ENCODE peak calls at places on chromosome 15, in seven cellular contexts. Z is suprapubic skin, F is stomach, W is K562, U is GM12878, L is transverse colon, O is HepG2. S is an unnamed sample.
A peak's percentile ranks its signal among the peaks of the same experiment; 100 is the strongest.

GRCh38 chr15:99605490-99605931 is 39.7 kb downstream of the MEF2A start:
- DNase-seq in O (no peak), W (no peak), U (no peak), F (no peak), L (no peak), Z (no peak), S (no peak)

GRCh38 chr15:58378241-58379085 is 53.3 kb upstream of the LIPC start:
- DNase-seq in Z (no peak), W (no peak), F (no peak), U (no peak), L (no peak), O (no peak), S (no peak)

GRCh38 chr15:58010983-58011382 is 54.5 kb downstream of the ALDH1A2 start:
- DNase-seq in W (no peak), L (no peak), F (no peak), Z (no peak), U (no peak), O (no peak), S (no peak)

GRCh38 chr15:77622212-77622941 is 10.3 kb downstream of the LINGO1 start:
- DNase-seq in O (no peak), U (no peak), Z (no peak), L (no peak), F (no peak), W (peak; percentile 70), S (no peak)

GRCh38 chr15:69997701-69998273 is 99.9 kb downstream of the TLE3 start:
- DNase-seq in U (no peak), O (no peak), F (peak; percentile 57), Z (no peak), W (no peak), L (peak; percentile 84), S (peak; percentile 86)

GRCh38 chr15:61159901-61160300 is 69.2 kb downstream of the RORA start:
- DNase-seq in U (no peak), F (no peak), W (no peak), Z (no peak), L (no peak), O (no peak), S (no peak)

GRCh38 chr15:45454825-45455224 is 67.7 kb downstream of the SLC30A4 start:
- DNase-seq in U (peak; percentile 45), W (no peak), O (no peak), L (peak; percentile 80), Z (peak; percentile 67), F (peak; percentile 86), S (peak; percentile 92)

GRCh38 chr15:23497710-23498111 is 50.7 kb upstream of the GOLGA6L2 start:
- DNase-seq in F (no peak), Z (no peak), U (no peak), W (peak; percentile 15), O (no peak), L (no peak), S (no peak)

GRCh38 chr15:93109370-93110105 is 20.5 kb upstream of the RGMA start:
- DNase-seq in Z (no peak), O (no peak), F (no peak), U (no peak), W (no peak), L (no peak), S (no peak)

GRCh38 chr15:37425541-37425940 is 325.2 kb upstream of the MEIS2 start:
- DNase-seq in W (no peak), U (no peak), L (no peak), O (no peak), Z (no peak), F (no peak), S (no peak)

GRCh38 chr15:31226011-31226410 is 100.6 kb upstream of the KLF13 start:
- DNase-seq in F (no peak), Z (no peak), U (no peak), L (no peak), O (no peak), W (no peak), S (no peak)

GRCh38 chr15:50681467-50681866 is 5.1 kb downstream of the TRPM7 start:
- DNase-seq in Z (no peak), F (no peak), W (no peak), L (no peak), U (no peak), O (no peak), S (no peak)

GRCh38 chr15:65512807-65513416 is 4.6 kb downstream of the DPP8 start:
- DNase-seq in U (no peak), Z (no peak), W (no peak), O (no peak), L (no peak), F (no peak), S (no peak)

GRCh38 chr15:31328425-31328998 is 1.9 kb downstream of the KLF13 start:
- DNase-seq in F (no peak), W (peak; percentile 65), L (no peak), O (no peak), Z (no peak), U (no peak), S (no peak)

GRCh38 chr15:47203993-47204392 is 513.3 kb upstream of the SEMA6D start:
- DNase-seq in L (no peak), Z (no peak), O (no peak), F (no peak), U (no peak), W (no peak), S (no peak)

DNA sequence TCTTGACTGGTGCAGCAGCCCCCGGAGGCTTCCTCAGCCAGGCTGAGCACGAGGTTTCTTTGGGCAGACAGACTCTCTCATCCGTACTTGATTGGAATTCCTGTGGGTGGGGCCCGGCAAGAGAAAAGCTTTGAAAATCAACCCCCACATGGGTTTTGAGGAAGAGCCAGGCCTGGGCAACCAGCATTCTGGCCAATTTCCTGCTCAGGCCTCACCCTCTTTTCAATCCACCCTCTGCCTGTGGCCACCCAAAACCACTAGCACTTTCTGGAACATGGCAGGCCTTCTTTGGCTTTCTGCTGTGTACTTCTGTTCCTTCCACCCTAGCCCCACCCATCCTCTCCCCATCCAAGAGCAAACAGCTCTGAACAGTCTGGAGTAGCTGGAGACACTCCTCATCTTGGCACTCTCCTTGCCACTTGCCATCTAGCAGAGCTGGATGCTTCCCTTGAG is 5.9 kb downstream of the MYO5C start:
- DNase-seq in W (no peak), Z (no peak), O (no peak), F (peak; percentile 66), L (peak; percentile 68), U (no peak), S (peak; percentile 54)
- TF ChIP-seq POLR2AphosphoS5 in W (no peak), Z (no peak), O (no peak), F (no peak), L (no peak), U (no peak), S (peak; percentile 24)

DNA sequence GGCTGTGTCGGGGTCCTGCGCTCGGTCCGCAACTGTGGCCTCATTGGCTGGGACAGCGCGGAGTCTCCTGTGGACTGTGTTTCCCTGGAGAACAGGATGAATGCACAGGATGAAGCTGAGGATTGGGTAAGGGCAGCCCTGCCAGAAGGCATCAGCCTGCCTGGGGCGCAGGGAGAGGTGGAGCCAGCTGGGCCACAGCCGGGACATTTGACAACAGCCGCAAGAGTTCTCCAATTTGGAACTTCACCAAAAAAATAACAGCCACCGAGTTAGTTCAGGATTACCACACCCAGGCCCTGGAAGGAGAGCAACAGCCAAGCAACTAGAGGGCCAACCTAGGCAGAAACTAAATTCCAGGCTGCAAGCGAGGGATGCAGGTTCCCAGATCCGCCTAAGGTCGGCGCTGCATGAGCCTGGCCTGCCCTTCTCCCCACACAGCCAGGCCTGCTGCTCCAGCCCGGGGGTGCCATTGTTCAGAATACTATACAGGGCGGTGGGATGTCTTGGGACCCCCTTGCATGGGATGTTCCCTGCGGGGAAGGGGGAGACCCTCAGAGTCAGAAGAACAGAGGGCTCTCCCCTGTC is 229.3 kb downstream of the OCA2 start:
- DNase-seq in Z (no peak), F (no peak), U (no peak), L (no peak), W (no peak), O (no peak), S (no peak)
- H3K9me3 ChIP-seq in Z (no peaks in the 10 kb centered on the region), F (peaks cover 7% of the 10 kb centered on the region), U (no peaks in the 10 kb centered on the region), L (no peaks in the 10 kb centered on the region), W (no peaks in the 10 kb centered on the region), O (no peaks in the 10 kb centered on the region), S (no peaks in the 10 kb centered on the region)

GRCh38 chr15:35298509-35298908 is 213.4 kb upstream of the NANOGP8 start:
- DNase-seq in O (no peak), F (no peak), Z (no peak), L (no peak), U (no peak), W (no peak), S (no peak)

GRCh38 chr15:35289029-35289617 is 204.0 kb upstream of the NANOGP8 start:
- DNase-seq in W (peak; percentile 19), L (no peak), U (no peak), F (no peak), Z (no peak), O (peak; percentile 44), S (no peak)

GRCh38 chr15:35288580-35288979 is 203.5 kb upstream of the NANOGP8 start:
- DNase-seq in W (no peak), Z (no peak), U (no peak), L (no peak), O (no peak), F (no peak), S (no peak)

GRCh38 chr15:35290301-35290721 is 205.2 kb upstream of the NANOGP8 start:
- DNase-seq in Z (no peak), L (peak; percentile 19), O (no peak), F (no peak), W (no peak), U (no peak), S (no peak)

DNA sequence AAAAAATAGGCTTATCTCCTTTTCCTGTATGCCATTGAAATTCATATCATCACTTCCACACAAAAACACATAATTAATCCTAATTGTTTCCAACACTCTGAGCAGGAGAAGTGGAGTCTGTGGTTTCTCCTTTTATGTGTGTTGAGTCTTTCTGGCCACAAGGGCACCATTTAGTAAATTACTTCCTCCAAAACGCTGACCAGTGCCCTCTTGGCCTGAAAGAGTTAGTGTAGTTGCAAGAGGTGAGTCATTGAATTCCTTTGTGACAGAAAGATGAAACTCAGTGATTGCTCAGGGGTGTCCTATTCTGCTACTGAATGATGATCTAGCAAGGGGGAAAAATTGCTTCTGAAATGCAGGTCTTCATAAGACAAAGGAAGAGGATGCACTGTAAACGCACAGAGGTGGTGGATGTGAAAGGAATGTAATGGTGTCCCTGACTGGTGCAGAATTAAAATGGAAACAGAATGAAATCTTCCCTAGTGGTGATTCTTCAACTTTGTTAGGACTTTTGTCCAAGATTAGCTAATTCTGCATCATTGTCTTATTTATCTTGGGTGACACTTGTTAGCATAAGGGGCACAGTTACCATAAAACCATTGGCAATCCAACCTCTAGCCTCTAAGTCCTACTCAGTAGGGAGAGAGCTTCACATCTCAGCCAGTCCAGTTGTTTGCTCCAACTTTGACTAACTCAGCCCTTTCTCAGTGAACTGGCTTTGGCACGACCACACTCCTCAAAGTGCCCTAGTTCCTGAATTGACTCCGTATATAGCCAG is 208.4 kb upstream of the NANOGP8 start:
- DNase-seq in O (peak; percentile 77), W (peak; percentile 7), L (no peak), Z (no peak), F (no peak), U (no peak), S (no peak)
- TF ChIP-seq POLR2AphosphoS5 in O (no peak), W (no peak), L (no peak), Z (no peak), F (no peak), U (no peak), S (no peak)

DNA sequence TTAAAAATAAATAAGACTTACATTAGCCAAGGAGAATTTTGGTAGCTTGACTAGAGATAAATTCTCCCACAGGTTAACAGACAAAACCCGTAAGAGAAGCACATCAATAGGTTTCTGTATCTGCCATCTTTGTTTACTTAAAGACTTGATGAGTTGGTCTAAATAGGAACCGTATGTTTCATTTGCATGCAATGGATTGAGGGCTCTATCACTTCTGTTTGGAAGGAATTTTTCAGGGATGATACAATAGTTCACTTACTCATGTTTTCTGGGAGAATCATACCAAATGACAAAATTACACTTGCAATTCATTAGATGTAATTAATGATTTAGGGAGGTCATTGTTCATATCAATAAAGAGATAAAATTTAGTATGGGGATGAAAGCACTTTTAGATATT is 631.5 kb upstream of the NR2F2 start:
- DNase-seq in L (no peak), Z (no peak), U (no peak), O (no peak), F (no peak), W (no peak), S (no peak)
- H3K9me3 ChIP-seq in L (peaks cover 30% of the 10 kb centered on the region), Z (peaks cover 37% of the 10 kb centered on the region), U (peaks cover 8% of the 10 kb centered on the region), O (peaks cover 86% of the 10 kb centered on the region), F (peaks cover 46% of the 10 kb centered on the region), W (peaks cover 33% of the 10 kb centered on the region), S (peaks cover 31% of the 10 kb centered on the region)